ENCODE peak calls at places on chromosomes 16 and 17, in six cellular contexts. One of them, this sample, is unnamed.

GRCh38 chr17:52419256-52419655 is 260.7 kb upstream of the CA10 start:
- DNase-seq in H1: no peak
- DNase-seq in GM12891: no peak
- DNase-seq in GM12878: no peak
- DNase-seq in K562: no peak
- DNase-seq in HepG2: peak
- DNase-seq in this sample: no peak

GRCh38 chr16:50209548-50210265 is 56.6 kb downstream of the TENT4B start:
- DNase-seq in H1: no peak
- DNase-seq in GM12891: no peak
- DNase-seq in GM12878: no peak
- DNase-seq in K562: no peak
- DNase-seq in HepG2: no peak
- DNase-seq in this sample: no peak

GRCh38 chr17:76562734-76563148 is 22.9 kb downstream of the PRCD start:
- DNase-seq in H1: no peak
- DNase-seq in GM12891: no peak
- DNase-seq in GM12878: no peak
- DNase-seq in K562: peak
- DNase-seq in HepG2: no peak
- DNase-seq in this sample: no peak

GRCh38 chr17:13647551-13647950 is 45.8 kb upstream of the HS3ST3A1 start:
- DNase-seq in H1: no peak
- DNase-seq in GM12891: no peak
- DNase-seq in GM12878: no peak
- DNase-seq in K562: no peak
- DNase-seq in HepG2: no peak
- DNase-seq in this sample: no peak

GRCh38 chr16:73743665-73744496 is 552.7 kb upstream of the PSMD7 start:
- DNase-seq in H1: peak
- DNase-seq in GM12891: no peak
- DNase-seq in GM12878: no peak
- DNase-seq in K562: peak
- DNase-seq in HepG2: no peak
- DNase-seq in this sample: no peak

GRCh38 chr17:8918811-8919210 is 46.7 kb downstream of the PIK3R5 start:
- DNase-seq in H1: no peak
- DNase-seq in GM12891: no peak
- DNase-seq in GM12878: no peak
- DNase-seq in K562: no peak
- DNase-seq in HepG2: no peak
- DNase-seq in this sample: no peak

GRCh38 chr16:31131841-31132271 is 3.7 kb downstream of the PRSS8 start:
- DNase-seq in H1: no peak
- DNase-seq in GM12891: no peak
- DNase-seq in GM12878: no peak
- DNase-seq in K562: no peak
- DNase-seq in HepG2: no peak
- DNase-seq in this sample: no peak

GRCh38 chr17:6910987-6911603 is 79.6 kb upstream of the TEKT1 start:
- DNase-seq in H1: no peak
- DNase-seq in GM12891: no peak
- DNase-seq in GM12878: no peak
- DNase-seq in K562: peak
- DNase-seq in HepG2: peak
- DNase-seq in this sample: no peak

GRCh38 chr17:68777856-68778694 is 176.9 kb upstream of the FAM20A start:
- DNase-seq in H1: no peak
- DNase-seq in GM12891: no peak
- DNase-seq in GM12878: no peak
- DNase-seq in K562: no peak
- DNase-seq in HepG2: peak
- DNase-seq in this sample: no peak

GRCh38 chr17:69058165-69058564 is 2.6 kb downstream of the ABCA9 start:
- DNase-seq in H1: no peak
- DNase-seq in GM12891: no peak
- DNase-seq in GM12878: no peak
- DNase-seq in K562: peak
- DNase-seq in HepG2: peak
- DNase-seq in this sample: no peak

GRCh38 chr16:2981177-2981898 is 1.1 kb upstream of the PKMYT1 start:
- DNase-seq in H1: no peak
- DNase-seq in GM12891: no peak
- DNase-seq in GM12878: no peak
- DNase-seq in K562: peak
- DNase-seq in HepG2: peak
- DNase-seq in this sample: no peak
- TF ChIP-seq POLR2A in H1: no peak
- TF ChIP-seq POLR2A in GM12891: no peak
- TF ChIP-seq POLR2A in GM12878: no peak
- TF ChIP-seq POLR2A in K562: peak
- TF ChIP-seq POLR2A in HepG2: peak
- TF ChIP-seq POLR2A in this sample: no peak

GRCh38 chr16:19698480-19699465 is 19.3 kb downstream of the KNOP1 start:
- DNase-seq in H1: no peak
- DNase-seq in GM12891: no peak
- DNase-seq in GM12878: no peak
- DNase-seq in K562: no peak
- DNase-seq in HepG2: no peak
- DNase-seq in this sample: no peak

GRCh38 chr16:19697756-19698318 is 20.2 kb downstream of the KNOP1 start:
- DNase-seq in H1: no peak
- DNase-seq in GM12891: no peak
- DNase-seq in GM12878: no peak
- DNase-seq in K562: no peak
- DNase-seq in HepG2: no peak
- DNase-seq in this sample: no peak

GRCh38 chr16:19696961-19697360 is 21.1 kb downstream of the KNOP1 start:
- DNase-seq in H1: no peak
- DNase-seq in GM12891: no peak
- DNase-seq in GM12878: no peak
- DNase-seq in K562: no peak
- DNase-seq in HepG2: no peak
- DNase-seq in this sample: no peak

GRCh38 chr16:19694989-19695388 is 23.0 kb downstream of the KNOP1 start:
- DNase-seq in H1: no peak
- DNase-seq in GM12891: no peak
- DNase-seq in GM12878: no peak
- DNase-seq in K562: no peak
- DNase-seq in HepG2: no peak
- DNase-seq in this sample: no peak

GRCh38 chr16:19696312-19696711 is 21.7 kb downstream of the KNOP1 start:
- DNase-seq in H1: no peak
- DNase-seq in GM12891: no peak
- DNase-seq in GM12878: no peak
- DNase-seq in K562: peak
- DNase-seq in HepG2: no peak
- DNase-seq in this sample: no peak
- TF ChIP-seq POLR2AphosphoS5 in H1: no peak
- TF ChIP-seq POLR2AphosphoS5 in GM12891: no peak
- TF ChIP-seq POLR2AphosphoS5 in GM12878: no peak
- TF ChIP-seq POLR2AphosphoS5 in K562: no peak
- TF ChIP-seq POLR2AphosphoS5 in HepG2: no peak
- TF ChIP-seq POLR2AphosphoS5 in this sample: no peak

GRCh38 chr16:75062944-75063444 is 53.6 kb downstream of the LDHD start:
- DNase-seq in H1: no peak
- DNase-seq in GM12891: no peak
- DNase-seq in GM12878: no peak
- DNase-seq in K562: peak
- DNase-seq in HepG2: no peak
- DNase-seq in this sample: no peak

GRCh38 chr16:75065808-75066149 is 50.8 kb downstream of the LDHD start:
- DNase-seq in H1: no peak
- DNase-seq in GM12891: no peak
- DNase-seq in GM12878: no peak
- DNase-seq in K562: no peak
- DNase-seq in HepG2: no peak
- DNase-seq in this sample: no peak

GRCh38 chr16:75063549-75064082 is 53.0 kb downstream of the LDHD start:
- DNase-seq in H1: no peak
- DNase-seq in GM12891: no peak
- DNase-seq in GM12878: no peak
- DNase-seq in K562: no peak
- DNase-seq in HepG2: no peak
- DNase-seq in this sample: no peak

GRCh38 chr16:75065149-75065807 is 51.3 kb downstream of the LDHD start:
- DNase-seq in H1: no peak
- DNase-seq in GM12891: no peak
- DNase-seq in GM12878: no peak
- DNase-seq in K562: peak
- DNase-seq in HepG2: no peak
- DNase-seq in this sample: no peak

DNA sequence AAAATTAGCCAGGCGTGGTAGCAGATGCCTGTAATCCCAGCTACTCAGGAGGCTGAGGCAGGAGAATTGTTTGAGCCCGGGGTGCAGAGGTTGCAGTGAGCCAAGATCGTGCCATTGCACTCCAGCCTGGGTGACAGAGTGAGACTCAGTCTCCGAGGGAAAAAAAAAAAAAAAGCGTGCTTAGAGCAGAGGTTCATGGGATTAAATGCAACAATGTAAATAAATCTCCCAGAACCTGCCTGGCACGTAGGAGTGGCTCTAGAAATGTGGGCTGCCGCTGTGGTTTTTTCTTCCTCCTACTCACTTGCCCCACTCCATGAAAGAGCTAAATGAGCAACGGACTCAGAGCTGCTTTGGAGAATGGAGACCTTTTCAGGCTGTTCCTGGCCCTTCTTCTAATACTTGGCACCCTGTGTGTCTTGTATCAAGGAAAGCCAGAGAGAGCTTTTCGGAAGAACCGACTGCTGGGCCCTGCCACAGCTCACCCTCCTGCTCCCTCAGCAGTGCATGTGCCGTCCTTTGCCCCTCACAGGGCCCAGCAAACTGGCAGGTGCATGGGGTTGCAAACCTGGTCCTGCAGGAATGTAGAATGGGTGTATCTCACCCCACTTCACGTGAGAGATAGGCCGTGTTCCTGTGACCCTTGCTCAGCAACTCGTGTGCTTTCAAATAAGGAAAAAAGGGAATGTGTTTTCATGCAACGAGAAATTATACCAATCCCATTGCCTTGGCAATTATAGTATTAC is 52.0 kb downstream of the LDHD start:
- DNase-seq in H1: no peak
- DNase-seq in GM12891: no peak
- DNase-seq in GM12878: no peak
- DNase-seq in K562: peak
- DNase-seq in HepG2: peak
- DNase-seq in this sample: no peak
- TF ChIP-seq TAF1 in H1: no peak
- TF ChIP-seq TAF1 in GM12891: no peak
- TF ChIP-seq TAF1 in GM12878: no peak
- TF ChIP-seq TAF1 in K562: no peak
- TF ChIP-seq TAF1 in HepG2: no peak
- TF ChIP-seq TAF1 in this sample: no peak

GRCh38 chr16:81077077-81077940 is at the start of gene C16orf46:
- DNase-seq in H1: peak
- DNase-seq in GM12891: peak
- DNase-seq in GM12878: peak
- DNase-seq in K562: peak
- DNase-seq in HepG2: peak
- DNase-seq in this sample: peak
- TF ChIP-seq POLR2A in H1: peak
- TF ChIP-seq POLR2A in GM12891: peak
- TF ChIP-seq POLR2A in GM12878: peak
- TF ChIP-seq POLR2A in K562: peak
- TF ChIP-seq POLR2A in HepG2: peak
- TF ChIP-seq POLR2A in this sample: peak

GRCh38 chr16:81195907-81196534 is 42.5 kb upstream of the BCO1 start:
- DNase-seq in H1: no peak
- DNase-seq in GM12891: no peak
- DNase-seq in GM12878: no peak
- DNase-seq in K562: no peak
- DNase-seq in HepG2: no peak
- DNase-seq in this sample: no peak
- TF ChIP-seq POLR2AphosphoS5 in H1: no peak
- TF ChIP-seq POLR2AphosphoS5 in GM12891: no peak
- TF ChIP-seq POLR2AphosphoS5 in GM12878: no peak
- TF ChIP-seq POLR2AphosphoS5 in K562: no peak
- TF ChIP-seq POLR2AphosphoS5 in HepG2: no peak
- TF ChIP-seq POLR2AphosphoS5 in this sample: no peak